ENCODE peak calls at places on chromosomes 6 and 20, in four cellular contexts. L is WERI-Rb-1, J is Peyer's patch, A is AG08396. M is an unnamed sample.
A peak's percentile ranks its signal among the peaks of the same experiment; 100 is the strongest.

GRCh38 chr6:2441881-2442475 is 196.6 kb upstream of the GMDS start:
- DNase-seq in L (no peak), J (no peak), A (no peak), M (no peak)

GRCh38 chr20:50223321-50223995 is 32.8 kb downstream of the CEBPB start:
- DNase-seq in L (no peak), J (no peak), A (no peak), M (no peak)

GRCh38 chr20:36883972-36884535 is 8.1 kb downstream of the TLDC2 start:
- DNase-seq in L (no peak), J (no peak), A (no peak), M (no peak)

GRCh38 chr6:91634791-91635190 is 1047.9 kb upstream of the MAP3K7 start:
- DNase-seq in L (no peak), J (no peak), A (no peak), M (no peak)

GRCh38 chr6:13234130-13234529 is 94.2 kb downstream of the TBC1D7 start:
- DNase-seq in L (no peak), J (no peak), A (no peak), M (no peak)

GRCh38 chr20:4227085-4227821 is 211.9 kb upstream of the RNF24 start:
- DNase-seq in L (peak; percentile 41), J (no peak), A (peak; percentile 61), M (no peak)

GRCh38 chr6:156780117-156780641 is 3.0 kb downstream of the ARID1B start:
- DNase-seq in L (peak; percentile 62), J (peak; percentile 75), A (peak; percentile 86), M (peak; percentile 58)

GRCh38 chr6:115643762-115644161 is 416.9 kb downstream of the FRK start:
- DNase-seq in L (no peak), J (no peak), A (peak; percentile 16), M (no peak)

GRCh38 chr20:58106143-58106750 is 122.2 kb downstream of the ANKRD60 start:
- DNase-seq in L (no peak), J (no peak), A (no peak), M (no peak)

GRCh38 chr6:114216789-114217467 is 125.9 kb downstream of the HS3ST5 start:
- DNase-seq in L (no peak), J (no peak), A (no peak), M (no peak)

GRCh38 chr6:157162756-157163433 is 160.4 kb downstream of the TMEM242 start:
- DNase-seq in L (no peak), J (no peak), A (no peak), M (no peak)

GRCh38 chr6:90284236-90284744 is 12.4 kb downstream of the BACH2 start:
- DNase-seq in L (no peak), J (no peak), A (peak; percentile 80), M (no peak)

GRCh38 chr6:14984454-14984853 is 261.4 kb upstream of the JARID2 start:
- DNase-seq in L (peak; percentile 84), J (no peak), A (peak; percentile 31), M (no peak)

GRCh38 chr6:24497254-24497989 is 2.7 kb downstream of the ALDH5A1 start:
- DNase-seq in L (no peak), J (no peak), A (no peak), M (no peak)

GRCh38 chr6:149463781-149464180 is 21.0 kb downstream of the ZC3H12D start:
- DNase-seq in L (no peak), J (no peak), A (no peak), M (no peak)

GRCh38 chr6:154478691-154479090 is 31.8 kb downstream of the CNKSR3 start:
- DNase-seq in L (no peak), J (no peak), A (no peak), M (no peak)

GRCh38 chr20:10524034-10524476 is 89.0 kb downstream of the SLX4IP start:
- DNase-seq in L (no peak), J (no peak), A (no peak), M (no peak)

GRCh38 chr6:147347882-147348214 is 143.6 kb downstream of the STXBP5 start:
- DNase-seq in L (no peak), J (no peak), A (no peak), M (no peak)

GRCh38 chr6:150256618-150257272 is 112.1 kb upstream of the IYD start:
- DNase-seq in L (no peak), J (no peak), A (no peak), M (no peak)

GRCh38 chr20:39909447-39909846 is 779.6 kb downstream of the MAFB start:
- DNase-seq in L (no peak), J (no peak), A (no peak), M (no peak)

GRCh38 chr20:50111120-50111828 is 1.7 kb downstream of the UBE2V1 start:
- DNase-seq in L (no peak), J (no peak), A (peak; percentile 59), M (no peak)

GRCh38 chr6:160060920-160061447 is 60.6 kb upstream of the SLC22A1 start:
- DNase-seq in L (no peak), J (no peak), A (no peak), M (no peak)

GRCh38 chr20:63026582-63027424 is 20.0 kb upstream of the BHLHE23 start:
- DNase-seq in L (no peak), J (no peak), A (no peak), M (no peak)

GRCh38 chr20:14067631-14068030 is 72.3 kb downstream of the MACROD2 start:
- DNase-seq in L (no peak), J (no peak), A (no peak), M (no peak)

GRCh38 chr6:105592329-105592728 is 189.4 kb upstream of the PREP start:
- DNase-seq in L (no peak), J (no peak), A (no peak), M (no peak)

GRCh38 chr6:82251942-82252341 is 4.4 kb upstream of the IBTK start:
- DNase-seq in L (no peak), J (no peak), A (peak; percentile 37), M (no peak)

GRCh38 chr20:44398303-44398702 is 42.8 kb downstream of the HNF4A start:
- DNase-seq in L (no peak), J (no peak), A (no peak), M (no peak)

GRCh38 chr6:46276571-46277142 is 105.9 kb upstream of the ENPP5 start:
- DNase-seq in L (no peak), J (no peak), A (no peak), M (no peak)

GRCh38 chr6:28458577-28458976 is 15.3 kb upstream of the ZSCAN23 start:
- DNase-seq in L (no peak), J (no peak), A (no peak), M (no peak)

GRCh38 chr6:87105823-87106222 is 10.9 kb upstream of the CGA start:
- DNase-seq in L (no peak), J (no peak), A (no peak), M (no peak)

GRCh38 chr6:15551798-15552197 is 111.0 kb downstream of the DTNBP1 start:
- DNase-seq in L (no peak), J (peak; percentile 63), A (no peak), M (no peak)

GRCh38 chr6:109455161-109455501 is 441 bp downstream of the MICAL1 start:
- DNase-seq in L (peak; percentile 29), J (no peak), A (peak; percentile 45), M (peak; percentile 46)

GRCh38 chr6:169166896-169167580 is 86.6 kb downstream of the THBS2 start:
- DNase-seq in L (no peak), J (no peak), A (no peak), M (no peak)

M was measured in effector CD4-positive, alpha-beta T cell.